ENCODE peak calls at places on chromosomes 6 and 20, in six cellular contexts. One of them, this sample, is unnamed.

GRCh38 chr6:104956663-104957294 is at the start of gene LIN28B:
- DNase-seq in A549: no peak
- DNase-seq in spleen: no peak
- DNase-seq in upper lobe of left lung: no peak
- DNase-seq in heart left ventricle: no peak
- DNase-seq in breast epithelium: no peak
- DNase-seq in this sample: no peak

GRCh38 chr6:85404497-85405174 is 45.2 kb upstream of the NT5E start:
- DNase-seq in breast epithelium: no peak
- DNase-seq in spleen: no peak
- DNase-seq in A549: peak
- DNase-seq in upper lobe of left lung: no peak
- DNase-seq in heart left ventricle: no peak
- DNase-seq in this sample: peak

GRCh38 chr6:36430351-36430750 is 12.3 kb downstream of the PXT1 start:
- DNase-seq in spleen: no peak
- DNase-seq in breast epithelium: no peak
- DNase-seq in upper lobe of left lung: no peak
- DNase-seq in A549: no peak
- DNase-seq in heart left ventricle: no peak
- DNase-seq in this sample: no peak

GRCh38 chr20:2353231-2353630 is 27.5 kb upstream of the TGM6 start:
- DNase-seq in breast epithelium: no peak
- DNase-seq in spleen: no peak
- DNase-seq in upper lobe of left lung: no peak
- DNase-seq in heart left ventricle: no peak
- DNase-seq in A549: no peak
- DNase-seq in this sample: no peak

GRCh38 chr6:120871416-120872261 is 462.6 kb downstream of the TBC1D32 start:
- DNase-seq in upper lobe of left lung: peak
- DNase-seq in A549: no peak
- DNase-seq in spleen: peak
- DNase-seq in heart left ventricle: peak
- DNase-seq in breast epithelium: no peak
- DNase-seq in this sample: no peak

GRCh38 chr6:1424306-1424927 is 35.0 kb downstream of the FOXF2 start:
- DNase-seq in heart left ventricle: no peak
- DNase-seq in spleen: no peak
- DNase-seq in breast epithelium: no peak
- DNase-seq in upper lobe of left lung: no peak
- DNase-seq in A549: peak
- DNase-seq in this sample: peak

GRCh38 chr20:31819083-31819784 is at the start of gene MYLK2:
- DNase-seq in breast epithelium: no peak
- DNase-seq in spleen: no peak
- DNase-seq in upper lobe of left lung: peak
- DNase-seq in heart left ventricle: no peak
- DNase-seq in A549: no peak
- DNase-seq in this sample: no peak

GRCh38 chr6:142893088-142893487 is 51.9 kb downstream of the HIVEP2 start:
- DNase-seq in upper lobe of left lung: no peak
- DNase-seq in spleen: no peak
- DNase-seq in breast epithelium: no peak
- DNase-seq in A549: no peak
- DNase-seq in heart left ventricle: no peak
- DNase-seq in this sample: peak

GRCh38 chr6:137849076-137849708 is 17.9 kb upstream of the TNFAIP3 start:
- DNase-seq in A549: no peak
- DNase-seq in heart left ventricle: no peak
- DNase-seq in spleen: no peak
- DNase-seq in upper lobe of left lung: no peak
- DNase-seq in breast epithelium: no peak
- DNase-seq in this sample: no peak

GRCh38 chr6:125393449-125393858 is 91.7 kb upstream of the HDDC2 start:
- DNase-seq in upper lobe of left lung: no peak
- DNase-seq in spleen: no peak
- DNase-seq in A549: no peak
- DNase-seq in heart left ventricle: no peak
- DNase-seq in breast epithelium: no peak
- DNase-seq in this sample: no peak

GRCh38 chr6:24704468-24704867 is 14.5 kb downstream of the C6orf62 start:
- DNase-seq in spleen: no peak
- DNase-seq in breast epithelium: no peak
- DNase-seq in upper lobe of left lung: no peak
- DNase-seq in heart left ventricle: no peak
- DNase-seq in A549: no peak
- DNase-seq in this sample: no peak

GRCh38 chr6:85600713-85601313 is 7.2 kb upstream of the SNX14 start:
- DNase-seq in breast epithelium: no peak
- DNase-seq in spleen: no peak
- DNase-seq in A549: no peak
- DNase-seq in heart left ventricle: peak
- DNase-seq in upper lobe of left lung: no peak
- DNase-seq in this sample: no peak

GRCh38 chr20:40966103-40966502 is 62.5 kb upstream of the TOP1 start:
- DNase-seq in breast epithelium: no peak
- DNase-seq in spleen: no peak
- DNase-seq in upper lobe of left lung: no peak
- DNase-seq in heart left ventricle: no peak
- DNase-seq in A549: no peak
- DNase-seq in this sample: no peak
- TF ChIP-seq CTCF in breast epithelium: no peak
- TF ChIP-seq CTCF in spleen: no peak
- TF ChIP-seq CTCF in upper lobe of left lung: no peak
- TF ChIP-seq CTCF in heart left ventricle: no peak
- TF ChIP-seq CTCF in A549: no peak
- TF ChIP-seq CTCF in this sample: peak

DNA sequence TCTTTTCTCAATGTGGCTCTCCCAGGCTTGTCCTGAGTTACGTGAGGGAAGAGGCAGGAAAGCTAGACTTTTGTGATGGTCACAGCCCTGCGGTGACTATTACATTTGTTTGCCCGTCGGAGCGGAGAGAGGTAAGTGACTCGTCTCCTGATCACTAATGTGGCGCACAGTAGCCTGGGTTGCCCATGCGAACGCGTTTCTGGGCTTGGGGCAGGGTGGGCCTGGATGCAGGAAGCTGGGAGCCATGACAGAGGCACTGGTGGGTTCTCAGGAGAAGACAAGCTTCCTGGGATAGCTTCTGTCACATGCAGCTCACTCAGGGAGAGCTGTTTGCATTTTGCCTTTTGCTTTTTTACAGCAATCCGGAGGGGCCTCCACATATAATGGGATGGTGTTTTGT is 60.6 kb downstream of the IGF2R start:
- DNase-seq in spleen: no peak
- DNase-seq in breast epithelium: no peak
- DNase-seq in A549: no peak
- DNase-seq in heart left ventricle: no peak
- DNase-seq in upper lobe of left lung: no peak
- DNase-seq in this sample: no peak
- H3K27ac ChIP-seq in spleen: peak
- H3K27ac ChIP-seq in breast epithelium: peak
- H3K27ac ChIP-seq in A549: no peak
- H3K27ac ChIP-seq in heart left ventricle: peak
- H3K27ac ChIP-seq in upper lobe of left lung: peak
- H3K27ac ChIP-seq in this sample: no peak

DNA sequence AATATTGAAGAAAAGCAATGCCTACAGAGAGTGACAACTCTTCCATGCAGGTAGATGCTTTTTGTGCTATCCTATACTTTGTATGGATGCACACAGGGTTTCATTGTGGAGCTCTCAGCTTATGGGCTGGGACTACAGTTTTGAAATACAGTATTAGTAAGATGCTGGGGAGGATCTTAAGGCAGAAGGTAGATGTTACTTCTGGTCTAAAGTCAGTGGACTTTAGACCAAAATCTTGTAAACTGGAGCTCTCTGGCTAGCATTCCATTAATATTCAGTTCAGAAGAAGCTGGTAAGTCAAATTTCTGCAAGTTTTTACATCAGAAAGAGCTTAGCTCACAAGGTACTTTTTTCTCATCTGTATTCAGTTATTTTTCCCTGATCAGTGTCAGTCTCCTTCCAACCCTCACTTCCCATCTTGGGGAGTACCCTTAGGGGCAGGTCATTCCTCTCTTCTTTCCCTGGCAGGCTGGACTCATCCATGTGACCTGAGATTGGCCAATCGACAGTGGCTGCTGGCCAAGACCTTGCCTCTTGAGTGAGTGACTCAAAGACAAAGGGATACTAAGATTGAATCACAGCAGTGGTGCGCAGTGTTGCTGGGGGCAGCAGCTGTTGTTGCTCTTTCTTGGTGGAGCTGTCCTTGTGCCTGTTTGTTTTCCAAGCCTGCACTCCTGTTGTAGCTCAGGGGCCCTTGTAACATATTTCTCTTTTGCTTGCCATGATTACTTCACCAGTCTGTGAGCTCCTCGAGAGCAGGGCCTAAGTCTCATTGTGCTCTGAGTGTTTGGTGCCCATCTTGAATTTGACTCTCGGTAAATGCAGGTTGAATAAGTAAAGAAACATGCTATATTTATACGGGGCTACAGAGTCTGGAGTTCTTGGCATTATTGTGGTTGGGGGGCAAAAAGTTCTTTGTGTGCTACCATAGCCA is 2.8 kb upstream of the PHF20 start:
- DNase-seq in breast epithelium: peak
- DNase-seq in spleen: peak
- DNase-seq in upper lobe of left lung: no peak
- DNase-seq in heart left ventricle: peak
- DNase-seq in A549: peak
- DNase-seq in this sample: peak
- TF ChIP-seq POLR2A in breast epithelium: peak
- TF ChIP-seq POLR2A in spleen: no peak
- TF ChIP-seq POLR2A in upper lobe of left lung: peak
- TF ChIP-seq POLR2A in heart left ventricle: peak
- TF ChIP-seq POLR2A in A549: peak
- TF ChIP-seq POLR2A in this sample: peak

GRCh38 chr6:106508836-106509235 is 120.5 kb downstream of the RTN4IP1 start:
- DNase-seq in breast epithelium: no peak
- DNase-seq in heart left ventricle: no peak
- DNase-seq in A549: no peak
- DNase-seq in upper lobe of left lung: no peak
- DNase-seq in spleen: no peak
- DNase-seq in this sample: no peak
- TF ChIP-seq CTCF in breast epithelium: no peak
- TF ChIP-seq CTCF in heart left ventricle: no peak
- TF ChIP-seq CTCF in A549: no peak
- TF ChIP-seq CTCF in upper lobe of left lung: no peak
- TF ChIP-seq CTCF in spleen: no peak
- TF ChIP-seq CTCF in this sample: no peak

GRCh38 chr20:19073584-19074198 is 138.8 kb upstream of the SLC24A3 start:
- DNase-seq in breast epithelium: no peak
- DNase-seq in spleen: no peak
- DNase-seq in A549: peak
- DNase-seq in upper lobe of left lung: no peak
- DNase-seq in heart left ventricle: no peak
- DNase-seq in this sample: no peak
- H3K27ac ChIP-seq in breast epithelium: no peak
- H3K27ac ChIP-seq in spleen: peak
- H3K27ac ChIP-seq in A549: no peak
- H3K27ac ChIP-seq in upper lobe of left lung: no peak
- H3K27ac ChIP-seq in heart left ventricle: no peak
- H3K27ac ChIP-seq in this sample: no peak

DNA sequence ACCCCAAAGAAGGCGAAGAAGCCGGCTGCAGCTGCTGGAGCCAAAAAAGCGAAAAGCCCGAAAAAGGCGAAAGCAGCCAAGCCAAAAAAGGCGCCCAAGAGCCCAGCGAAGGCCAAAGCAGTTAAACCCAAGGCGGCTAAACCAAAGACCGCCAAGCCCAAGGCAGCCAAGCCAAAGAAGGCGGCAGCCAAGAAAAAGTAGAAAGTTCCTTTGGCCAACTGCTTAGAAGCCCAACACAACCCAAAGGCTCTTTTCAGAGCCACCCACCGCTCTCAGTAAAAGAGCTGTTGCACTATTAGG is 69.6 kb downstream of the HFE start:
- DNase-seq in breast epithelium: no peak
- DNase-seq in A549: no peak
- DNase-seq in heart left ventricle: no peak
- DNase-seq in upper lobe of left lung: no peak
- DNase-seq in spleen: no peak
- DNase-seq in this sample: no peak
- TF ChIP-seq POLR2A in breast epithelium: no peak
- TF ChIP-seq POLR2A in A549: no peak
- TF ChIP-seq POLR2A in heart left ventricle: no peak
- TF ChIP-seq POLR2A in upper lobe of left lung: no peak
- TF ChIP-seq POLR2A in spleen: peak
- TF ChIP-seq POLR2A in this sample: peak

GRCh38 chr6:162177733-162178132 is 549.8 kb downstream of the PRKN start:
- DNase-seq in A549: no peak
- DNase-seq in upper lobe of left lung: no peak
- DNase-seq in breast epithelium: no peak
- DNase-seq in spleen: no peak
- DNase-seq in heart left ventricle: no peak
- DNase-seq in this sample: peak
- TF ChIP-seq CTCF in A549: no peak
- TF ChIP-seq CTCF in upper lobe of left lung: no peak
- TF ChIP-seq CTCF in breast epithelium: no peak
- TF ChIP-seq CTCF in spleen: no peak
- TF ChIP-seq CTCF in heart left ventricle: peak
- TF ChIP-seq CTCF in this sample: no peak

DNA sequence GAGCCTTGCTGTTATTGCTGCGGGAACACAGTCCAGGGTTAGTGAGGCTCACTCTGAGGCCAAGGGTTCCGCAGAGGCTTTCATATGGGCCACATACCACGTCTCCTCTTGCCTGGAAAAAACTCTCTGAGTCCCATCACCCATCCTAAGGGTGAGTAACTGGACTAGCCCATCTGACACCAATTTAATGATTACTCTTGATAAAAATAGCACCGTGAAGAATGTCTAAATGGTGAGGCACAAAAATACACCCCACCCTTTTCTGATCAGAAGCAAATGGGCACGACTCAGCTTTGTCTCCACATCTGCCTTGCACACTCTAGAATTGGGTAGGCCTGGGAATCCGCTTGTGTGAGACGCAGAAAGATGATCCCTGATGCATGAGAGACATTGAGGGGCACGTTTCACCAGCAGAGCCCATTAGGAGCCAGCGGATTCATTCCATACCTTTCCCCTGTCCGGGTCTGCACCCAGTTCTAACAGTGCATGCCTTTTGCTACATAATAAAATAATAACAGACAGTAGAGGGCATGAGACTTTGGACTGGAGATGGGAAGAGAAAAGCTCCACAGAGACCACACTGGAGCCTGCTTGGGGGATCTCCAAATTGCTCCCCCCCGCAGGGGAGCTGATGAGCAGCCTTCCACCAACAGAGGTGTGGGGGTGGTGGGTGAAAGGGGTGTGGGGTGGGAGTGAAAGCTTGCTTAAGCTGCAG is 110.0 kb upstream of the KCNK16 start:
- DNase-seq in upper lobe of left lung: no peak
- DNase-seq in A549: no peak
- DNase-seq in breast epithelium: no peak
- DNase-seq in heart left ventricle: no peak
- DNase-seq in spleen: no peak
- DNase-seq in this sample: no peak
- H3K27ac ChIP-seq in upper lobe of left lung: no peak
- H3K27ac ChIP-seq in A549: no peak
- H3K27ac ChIP-seq in breast epithelium: peak
- H3K27ac ChIP-seq in heart left ventricle: no peak
- H3K27ac ChIP-seq in spleen: no peak
- H3K27ac ChIP-seq in this sample: no peak

GRCh38 chr6:31899882-31900722 is 1.8 kb downstream of the ZBTB12 start:
- DNase-seq in upper lobe of left lung: peak
- DNase-seq in heart left ventricle: no peak
- DNase-seq in spleen: peak
- DNase-seq in breast epithelium: no peak
- DNase-seq in A549: no peak
- DNase-seq in this sample: no peak
- TF ChIP-seq POLR2A in upper lobe of left lung: no peak
- TF ChIP-seq POLR2A in heart left ventricle: no peak
- TF ChIP-seq POLR2A in spleen: no peak
- TF ChIP-seq POLR2A in breast epithelium: no peak
- TF ChIP-seq POLR2A in A549: no peak
- TF ChIP-seq POLR2A in this sample: no peak

This sample was measured in endothelial cell of umbilical vein.